ENCODE peak calls at places on chromosomes 6 and 20, in four cellular contexts. L, F, Q and Z are unnamed samples. For H3K4me1, the result is how much of the 10 kb centered on the place peaks cover.

GRCh38 chr6:26059901-26060300 is 27.3 kb upstream of the HFE start:
- DNase-seq in L (no peak), Q (no peak), F (no peak), Z (no peak)

GRCh38 chr20:19849341-19850189 is 91.5 kb downstream of the RIN2 start:
- DNase-seq in L (no peak), F (no peak), Q (no peak), Z (no peak)

GRCh38 chr6:7401103-7401502 is 11.5 kb downstream of the RIOK1 start:
- DNase-seq in F (no peak), Q (no peak), L (no peak), Z (no peak)

GRCh38 chr6:40286027-40286426 is 301.1 kb downstream of the LRFN2 start:
- DNase-seq in F (no peak), Q (no peak), L (no peak), Z (no peak)

GRCh38 chr20:18007534-18008292 is 38.9 kb downstream of the MGME1 start:
- DNase-seq in F (no peak), L (peak), Q (peak), Z (no peak)

GRCh38 chr6:71489736-71490135 is 201.1 kb downstream of the OGFRL1 start:
- DNase-seq in L (peak), F (no peak), Q (peak), Z (peak)

GRCh38 chr20:59207742-59208357 is 44.2 kb downstream of the ZNF831 start:
- DNase-seq in F (peak), Q (peak), L (peak), Z (no peak)

GRCh38 chr20:17674722-17675518 is 7.1 kb downstream of the RRBP1 start:
- DNase-seq in F (no peak), L (no peak), Q (peak), Z (no peak)

GRCh38 chr6:169291639-169292339 is 38.1 kb upstream of the THBS2 start:
- DNase-seq in F (no peak), Q (no peak), L (no peak), Z (no peak)

GRCh38 chr20:10538768-10539167 is 103.7 kb downstream of the SLX4IP start:
- DNase-seq in L (no peak), F (no peak), Q (no peak), Z (no peak)

GRCh38 chr6:154969796-154970195 is 25.3 kb upstream of the TIAM2 start:
- DNase-seq in F (no peak), L (no peak), Q (no peak), Z (no peak)

GRCh38 chr6:79077680-79078056 is 386 bp downstream of the PHIP start:
- DNase-seq in L (no peak), F (no peak), Q (no peak), Z (peak)

GRCh38 chr6:168413856-168414255 is 27.1 kb upstream of the SMOC2 start:
- DNase-seq in Q (no peak), L (no peak), F (no peak), Z (peak)

GRCh38 chr6:114140416-114140815 is 169.5 kb upstream of the HDAC2 start:
- DNase-seq in F (no peak), Q (no peak), L (no peak), Z (no peak)

GRCh38 chr20:53009979-53010735 is 38.0 kb downstream of the TSHZ2 start:
- DNase-seq in Q (no peak), F (no peak), L (no peak), Z (no peak)

GRCh38 chr6:44002591-44003344 is 124.5 kb downstream of the MRPL14 start:
- DNase-seq in L (peak), F (peak), Q (peak), Z (peak)

GRCh38 chr6:33142501-33142900 is 49.8 kb downstream of the COL11A2 start:
- DNase-seq in L (no peak), F (no peak), Q (no peak), Z (no peak)

DNA sequence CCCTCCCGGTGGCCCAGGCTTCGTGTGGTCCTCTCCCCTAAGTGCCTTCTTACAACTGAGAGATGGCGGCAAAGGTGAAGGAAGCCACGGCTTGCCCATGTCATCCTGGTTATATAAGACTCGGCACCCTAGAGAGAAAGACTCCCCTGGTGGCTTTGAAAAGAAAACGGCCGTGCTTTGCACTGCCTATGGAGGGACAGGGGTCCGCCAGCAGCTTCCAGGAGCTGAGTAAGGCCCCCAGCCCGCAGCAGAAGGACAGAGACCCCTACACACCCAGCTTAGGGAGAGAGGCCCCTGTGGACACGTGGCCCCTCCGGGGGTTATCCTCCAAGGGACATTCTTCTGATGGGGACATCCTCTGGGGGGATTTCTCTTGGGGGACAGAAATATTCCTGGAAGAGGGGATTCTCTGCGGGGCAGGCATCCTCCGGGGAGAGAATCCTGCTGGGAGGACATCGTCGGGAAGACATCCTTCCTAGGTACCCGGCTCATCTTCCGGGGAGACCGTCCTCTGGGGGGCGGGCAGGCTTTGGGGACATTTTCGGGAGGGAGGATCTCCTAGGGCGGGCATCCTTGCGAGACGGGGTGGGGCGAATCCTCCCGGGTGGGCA is 509 bp upstream of the OGFR start:
- DNase-seq in Q (no peak), L (no peak), F (no peak), Z (no peak)
- H3K4me1 ChIP-seq in Q (under half), L (under half), F (under half), Z (under half)

GRCh38 chr6:2732503-2733089 is 18.1 kb downstream of the MYLK4 start:
- DNase-seq in L (no peak), Q (peak), F (no peak), Z (no peak)
- H3K4me1 ChIP-seq in L (under half), Q (under half), F (under half), Z (under half)

GRCh38 chr6:39227476-39227875 is 1.8 kb downstream of the KCNK5 start:
- DNase-seq in Q (no peak), F (no peak), L (no peak), Z (no peak)

GRCh38 chr6:39228992-39229767 is at the start of gene KCNK5:
- DNase-seq in Q (peak), F (peak), L (peak), Z (peak)

GRCh38 chr6:39226606-39227300 is 2.5 kb downstream of the KCNK5 start:
- DNase-seq in Q (no peak), L (no peak), F (no peak), Z (no peak)

GRCh38 chr6:39225946-39226437 is 3.3 kb downstream of the KCNK5 start:
- DNase-seq in L (no peak), Q (peak), F (no peak), Z (peak)

DNA sequence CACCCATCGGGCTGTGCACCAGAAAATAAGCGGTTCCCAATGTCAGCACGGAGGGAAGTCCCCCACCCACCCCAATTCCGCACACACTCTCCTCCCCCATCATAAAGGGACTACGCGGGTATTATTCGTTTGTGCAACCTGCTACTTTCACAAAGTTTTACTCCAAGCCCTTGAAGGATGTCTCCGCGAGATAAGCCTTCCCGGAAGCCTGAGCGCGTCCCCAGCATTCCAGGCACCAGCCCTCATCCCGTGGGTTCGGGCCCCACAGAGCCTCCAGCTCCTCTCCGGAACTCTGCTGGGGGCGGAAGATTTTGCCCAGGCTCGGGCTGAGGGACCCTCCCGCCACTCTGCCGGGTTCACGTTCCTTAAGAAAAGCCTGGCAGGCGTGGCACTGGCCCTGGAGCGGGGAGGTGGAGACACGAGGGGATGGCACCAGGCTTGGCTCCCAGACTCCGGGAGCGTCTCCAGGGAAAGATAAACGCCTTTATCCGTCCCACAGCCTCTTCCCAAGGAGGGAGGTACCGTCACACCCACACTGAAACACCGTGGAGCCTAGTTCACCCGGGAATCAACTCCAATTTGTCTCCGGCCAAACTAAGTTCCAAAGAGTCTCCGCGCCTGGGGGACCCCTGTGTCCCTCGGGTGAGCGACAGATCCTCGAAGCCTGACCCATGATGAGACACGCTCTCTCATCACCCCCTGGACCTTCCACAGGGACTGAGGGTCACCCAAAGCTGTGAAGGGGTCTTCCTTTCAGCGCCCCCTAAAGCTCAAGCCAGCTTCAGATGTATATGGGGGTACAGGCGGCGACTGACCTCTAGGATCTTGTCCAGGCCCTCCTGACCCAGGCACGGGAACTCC is 934 bp downstream of the KCNK5 start:
- DNase-seq in Q (peak), L (no peak), F (no peak), Z (peak)
- H3K4me1 ChIP-seq in Q (under half), L (under half), F (under half), Z (under half)

GRCh38 chr6:45586216-45587171 is 208.8 kb upstream of the SUPT3H start:
- DNase-seq in F (peak), Q (no peak), L (no peak), Z (no peak)

GRCh38 chr6:45584127-45584526 is 206.4 kb upstream of the SUPT3H start:
- DNase-seq in Q (no peak), F (no peak), L (no peak), Z (no peak)

GRCh38 chr6:45589367-45589766 is 211.6 kb upstream of the SUPT3H start:
- DNase-seq in F (no peak), L (no peak), Q (no peak), Z (no peak)

GRCh38 chr6:45590225-45590624 is 212.5 kb upstream of the SUPT3H start:
- DNase-seq in Q (no peak), L (no peak), F (no peak), Z (no peak)

DNA sequence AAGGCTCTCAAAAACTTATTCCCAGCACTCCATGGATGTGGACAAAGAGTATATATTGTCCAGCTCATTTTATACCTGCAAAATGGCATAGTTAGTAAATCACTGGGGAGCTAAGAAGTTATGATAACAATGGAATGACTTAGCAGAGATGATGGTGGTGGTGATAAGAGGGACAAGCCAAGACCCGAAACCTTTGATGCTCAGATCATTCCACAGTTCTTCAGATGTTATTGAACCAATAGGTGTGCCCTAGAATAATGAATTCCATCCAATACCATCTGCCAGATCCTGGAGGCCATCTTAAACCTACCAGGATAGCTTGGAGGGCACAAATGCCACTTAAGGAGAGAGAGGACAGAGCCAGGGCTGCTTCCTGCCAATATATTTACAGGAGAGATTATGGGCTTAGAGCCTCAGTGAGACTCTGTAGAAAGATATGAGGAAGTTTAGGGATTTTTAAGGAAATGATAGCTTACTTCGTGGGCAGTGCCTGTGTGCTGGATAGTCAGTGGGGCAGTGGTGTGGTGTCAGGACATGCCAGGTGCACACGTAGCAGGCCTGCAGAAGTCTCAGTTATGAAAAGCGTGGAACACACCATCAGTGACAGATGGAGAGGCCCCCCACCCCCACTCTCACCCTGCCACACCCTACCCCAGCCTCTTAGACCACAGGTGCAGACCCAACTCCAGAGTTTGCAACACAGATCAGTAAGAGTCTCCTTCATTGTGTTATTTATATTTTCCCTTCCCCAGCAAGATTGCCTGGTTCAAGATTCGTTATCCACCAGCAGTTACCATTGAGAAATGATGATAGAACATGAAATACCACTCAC is 209.7 kb upstream of the SUPT3H start:
- DNase-seq in Q (no peak), L (no peak), F (no peak), Z (no peak)
- H3K4me1 ChIP-seq in Q (under half), L (under half), F (under half), Z (under half)

DNA sequence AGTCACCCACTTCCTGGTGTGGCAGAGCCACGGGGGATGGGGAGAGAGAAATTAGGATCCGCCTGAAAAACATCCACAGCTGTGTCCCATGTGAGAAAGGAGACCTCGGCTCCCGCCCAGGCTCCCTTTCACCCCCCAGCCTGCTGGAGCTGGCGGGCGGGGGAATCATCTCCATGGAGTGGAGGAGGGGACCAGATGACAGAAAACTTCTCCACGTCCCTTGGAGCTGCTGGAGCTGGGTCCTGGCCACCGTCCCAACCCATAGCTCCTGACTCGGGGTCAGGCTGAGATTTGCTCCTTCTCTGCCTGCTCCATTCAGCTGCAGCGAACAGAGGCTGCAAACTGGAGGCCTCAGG is 113.8 kb downstream of the CEBPB start:
- DNase-seq in Q (no peak), F (no peak), L (peak), Z (no peak)
- H3K4me1 ChIP-seq in Q (half or more), F (under half), L (under half), Z (under half)

DNA sequence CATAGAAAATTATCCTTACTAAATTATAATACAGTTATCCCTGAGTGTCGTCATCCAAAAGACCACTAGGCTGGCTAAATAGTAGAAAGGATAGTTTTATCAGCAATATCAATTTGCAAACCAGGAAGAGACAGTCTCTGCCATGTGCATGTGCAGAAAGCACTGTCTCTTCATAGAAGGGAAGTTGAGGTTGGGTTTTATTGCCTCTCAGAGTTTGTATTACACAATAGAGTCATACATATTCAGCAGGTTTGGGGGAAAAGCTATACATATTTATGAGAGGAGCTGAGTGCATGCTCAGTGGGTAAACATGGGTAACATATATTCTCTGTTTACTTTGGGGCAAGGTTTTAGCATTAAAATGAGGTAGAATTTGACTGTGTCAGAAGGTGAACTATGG is 14.8 kb downstream of the TMEM170B start:
- DNase-seq in F (no peak), Q (no peak), L (no peak), Z (no peak)
- H3K4me1 ChIP-seq in F (under half), Q (under half), L (under half), Z (under half)

GRCh38 chr20:47801759-47802158 is 16.5 kb upstream of the SULF2 start:
- DNase-seq in L (no peak), F (no peak), Q (no peak), Z (no peak)

GRCh38 chr20:47800619-47801018 is 15.3 kb upstream of the SULF2 start:
- DNase-seq in L (no peak), F (no peak), Q (no peak), Z (no peak)

GRCh38 chr20:47801079-47801478 is 15.8 kb upstream of the SULF2 start:
- DNase-seq in F (no peak), L (no peak), Q (no peak), Z (no peak)

GRCh38 chr20:47796952-47797351 is 11.7 kb upstream of the SULF2 start:
- DNase-seq in L (no peak), F (no peak), Q (no peak), Z (no peak)

DNA sequence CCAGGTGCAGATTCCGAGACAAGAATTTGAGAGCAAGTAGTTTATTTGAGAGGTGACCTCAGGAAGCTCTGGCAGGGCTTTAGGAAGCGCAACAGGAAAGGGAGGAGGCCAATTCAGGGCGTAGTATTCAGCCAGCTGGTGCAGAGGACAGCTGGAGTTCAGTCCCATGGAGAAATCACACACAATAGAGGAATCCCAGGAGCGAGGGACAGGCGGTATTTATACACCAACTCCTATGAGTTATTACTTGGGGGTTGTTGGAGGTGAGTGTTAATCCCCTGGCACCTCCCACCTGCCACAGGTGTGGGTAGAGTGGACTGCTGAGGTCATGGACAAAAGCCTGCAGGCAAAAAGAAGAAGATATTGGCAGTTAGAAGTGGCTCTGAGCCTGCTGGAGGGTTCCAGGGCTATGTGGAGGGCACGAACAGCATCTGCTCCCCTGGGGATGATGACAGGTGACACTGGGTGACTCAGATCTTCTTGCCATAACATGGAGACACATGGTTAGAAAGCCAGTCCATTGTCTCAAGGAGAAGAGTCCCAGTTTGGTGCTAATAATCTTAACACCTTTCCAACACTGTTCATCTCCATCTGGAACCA is 13.9 kb upstream of the SULF2 start:
- DNase-seq in Q (no peak), L (no peak), F (no peak), Z (no peak)
- H3K4me1 ChIP-seq in Q (under half), L (under half), F (under half), Z (under half)